ENCODE peak calls at places on chromosomes 5 and 9, in nine cellular contexts. X is bronchial epithelial cell; J is activated T-cell treated with anti-CD3 and anti-CD28 coated beads, Interleukin-2, amount 50 U/mL, for 72 hours; M is H9; H is EL; P is neural progenitor cell; I is RKO; L is posterior vena cava; Z is NCI-H748 treated with DMSO at 0.1 percent for 48 hours. G is an unnamed sample.

GRCh38 chr9:21994996-21995651 is 533 bp downstream of the CDKN2B-AS1 start:
- DNase-seq in X (peak), J (peak), M (peak), H (peak), P (peak), I (peak), L (peak), Z (peak), G (peak)

GRCh38 chr5:2739360-2740050 is 12.0 kb downstream of the IRX2 start:
- DNase-seq in X (no peak), J (no peak), M (peak), H (peak), P (peak), I (no peak), L (no peak), Z (no peak), G (peak)

GRCh38 chr5:133847301-133847700 is 121.1 kb downstream of the C5orf15 start:
- DNase-seq in X (no peak), J (no peak), M (peak), H (no peak), P (no peak), I (no peak), L (no peak), Z (no peak), G (no peak)

GRCh38 chr9:129869585-129870501 is 34.6 kb downstream of the USP20 start:
- DNase-seq in X (no peak), J (no peak), M (peak), H (no peak), P (no peak), I (no peak), L (peak), Z (no peak), G (no peak)

GRCh38 chr9:36867241-36867640 is 166.8 kb downstream of the PAX5 start:
- DNase-seq in X (no peak), J (no peak), M (no peak), H (no peak), P (no peak), I (no peak), L (peak), Z (no peak), G (no peak)

GRCh38 chr9:127838375-127839078 is 15.9 kb downstream of the ENG start:
- DNase-seq in X (no peak), J (no peak), M (no peak), H (peak), P (no peak), I (peak), L (peak), Z (no peak), G (peak)

GRCh38 chr5:151757233-151758140 is 944 bp downstream of the ATOX1 start:
- DNase-seq in X (peak), J (peak), M (no peak), H (no peak), P (no peak), I (peak), L (no peak), Z (no peak), G (peak)

GRCh38 chr5:59525957-59526356 is 367.6 kb downstream of the PDE4D start:
- DNase-seq in X (peak), J (no peak), M (no peak), H (peak), P (no peak), I (no peak), L (no peak), Z (no peak), G (peak)

GRCh38 chr9:21392270-21392669 is 7.1 kb upstream of the IFNA2 start:
- DNase-seq in X (peak), J (no peak), M (peak), H (peak), P (peak), I (peak), L (no peak), Z (no peak), G (peak)

G was measured in kidney tubule cell.